ENCODE peak calls at places on chromosomes 7 and 10, in five cellular contexts. H, V, I, C and Y are unnamed samples.

GRCh38 chr7:152050547-152050971 is 25.1 kb downstream of the GALNT11 start:
- DNase-seq in V (no peak), H (peak), I (no peak), C (no peak), Y (peak)

GRCh38 chr10:43336641-43337318 is 34.7 kb upstream of the FXYD4 start:
- DNase-seq in H (peak), V (no peak), C (no peak), I (no peak), Y (no peak)

GRCh38 chr7:151453326-151453791 is 13.4 kb upstream of the CRYGN start:
- DNase-seq in I (peak), C (peak), H (no peak), V (no peak), Y (no peak)

GRCh38 chr10:108544500-108545120 is 1378.7 kb downstream of the XPNPEP1 start:
- DNase-seq in V (no peak), C (peak), H (peak), I (peak), Y (peak)

GRCh38 chr7:142925413-142925812 is 8.1 kb downstream of the TRPV5 start:
- DNase-seq in H (no peak), V (no peak), I (no peak), C (no peak), Y (no peak)

GRCh38 chr7:56097700-56098099 is 4.9 kb upstream of the PHKG1 start:
- DNase-seq in I (no peak), H (no peak), V (no peak), C (no peak), Y (peak)

GRCh38 chr10:97059006-97059871 is 126.5 kb downstream of the SLIT1 start:
- DNase-seq in V (no peak), C (no peak), I (peak), H (no peak), Y (no peak)

GRCh38 chr10:118873738-118874105 is 119.0 kb upstream of the CACUL1 start:
- DNase-seq in I (no peak), C (no peak), V (no peak), H (peak), Y (no peak)

GRCh38 chr10:112307631-112308502 is 24.7 kb downstream of the TECTB start:
- DNase-seq in C (no peak), I (peak), V (no peak), H (peak), Y (peak)

GRCh38 chr10:35184527-35185171 is 58.0 kb downstream of the CREM start:
- DNase-seq in C (no peak), I (no peak), H (no peak), V (no peak), Y (no peak)

GRCh38 chr7:150322114-150322832 is 882 bp upstream of the LRRC61 start:
- DNase-seq in C (no peak), V (no peak), I (no peak), H (no peak), Y (no peak)

GRCh38 chr7:485188-486081 is 34.2 kb downstream of the PDGFA start:
- DNase-seq in I (peak), H (peak), C (no peak), V (no peak), Y (no peak)

GRCh38 chr7:6242561-6242960 is 29.9 kb downstream of the CYTH3 start:
- DNase-seq in V (no peak), I (no peak), H (peak), C (no peak), Y (no peak)

GRCh38 chr7:140672382-140673062 is at the start of gene ADCK2:
- DNase-seq in V (peak), I (peak), C (peak), H (peak), Y (no peak)

GRCh38 chr7:104938741-104939390 is 75.1 kb upstream of the KMT2E start:
- DNase-seq in H (no peak), V (no peak), C (no peak), I (no peak), Y (no peak)

GRCh38 chr10:1190791-1191490 is 134.8 kb downstream of the WDR37 start:
- DNase-seq in C (no peak), V (no peak), H (no peak), I (peak), Y (no peak)

GRCh38 chr7:132739271-132739955 is 163.1 kb upstream of the PLXNA4 start:
- DNase-seq in H (peak), C (peak), V (peak), I (no peak), Y (peak)

GRCh38 chr7:15011289-15011688 is 108.7 kb upstream of the DGKB start:
- DNase-seq in V (no peak), C (no peak), I (no peak), H (no peak), Y (no peak)

GRCh38 chr7:92768501-92769360 is 67.6 kb downstream of the CDK6 start:
- DNase-seq in I (no peak), C (no peak), V (no peak), H (peak), Y (no peak)

GRCh38 chr7:69374036-69374420 is 224.2 kb upstream of the AUTS2 start:
- DNase-seq in I (no peak), H (no peak), C (no peak), V (no peak), Y (no peak)

GRCh38 chr10:123518765-123519164 is 147.4 kb upstream of the GPR26 start:
- DNase-seq in I (no peak), V (no peak), C (no peak), H (no peak), Y (no peak)

GRCh38 chr7:16357921-16358320 is 63.4 kb downstream of the CRPPA start:
- DNase-seq in V (no peak), I (peak), C (no peak), H (no peak), Y (no peak)

GRCh38 chr7:70920886-70921285 is 211.1 kb upstream of the GALNT17 start:
- DNase-seq in H (no peak), V (no peak), I (no peak), C (no peak), Y (no peak)

GRCh38 chr7:10237306-10237705 is 736.4 kb upstream of the PHF14 start:
- DNase-seq in I (no peak), C (no peak), H (peak), V (peak), Y (peak)

GRCh38 chr10:8159628-8160165 is 105.2 kb downstream of the GATA3 start:
- DNase-seq in C (no peak), I (no peak), V (no peak), H (peak), Y (peak)

GRCh38 chr10:111034598-111035310 is 42.1 kb upstream of the ADRA2A start:
- DNase-seq in I (no peak), H (no peak), V (no peak), C (no peak), Y (peak)

GRCh38 chr7:47574473-47575328 is 7.2 kb downstream of the TNS3 start:
- DNase-seq in I (no peak), C (no peak), H (peak), V (no peak), Y (no peak)

GRCh38 chr10:73413108-73413527 is 740 bp downstream of the ANXA7 start:
- DNase-seq in H (peak), I (no peak), C (no peak), V (peak), Y (peak)

GRCh38 chr10:65030263-65030662 is 1509.1 kb downstream of the REEP3 start:
- DNase-seq in C (no peak), H (no peak), V (no peak), I (no peak), Y (no peak)

GRCh38 chr10:86306628-86307278 is 59.8 kb downstream of the GRID1 start:
- DNase-seq in H (peak), C (no peak), I (peak), V (no peak), Y (no peak)

GRCh38 chr10:97726636-97727178 is 10.2 kb upstream of the ZFYVE27 start:
- DNase-seq in H (peak), I (no peak), V (no peak), C (no peak), Y (peak)

GRCh38 chr7:496528-497295 is 22.9 kb downstream of the PDGFA start:
- DNase-seq in H (peak), C (no peak), I (peak), V (no peak), Y (no peak)

GRCh38 chr10:70893227-70894006 is 5.1 kb upstream of the PCBD1 start:
- DNase-seq in V (no peak), I (no peak), C (no peak), H (no peak), Y (no peak)

GRCh38 chr10:3689871-3690510 is 95.0 kb downstream of the KLF6 start:
- DNase-seq in C (no peak), H (peak), V (no peak), I (no peak), Y (peak)

GRCh38 chr10:69215405-69216176 is 4.5 kb upstream of the HKDC1 start:
- DNase-seq in H (no peak), V (no peak), I (no peak), C (no peak), Y (no peak)

GRCh38 chr7:41579961-41580935 is 122.6 kb downstream of the INHBA start:
- DNase-seq in C (no peak), H (peak), V (no peak), I (no peak), Y (peak)

GRCh38 chr7:24923172-24923865 is 56.7 kb downstream of the OSBPL3 start:
- DNase-seq in I (peak), H (no peak), V (no peak), C (no peak), Y (no peak)

GRCh38 chr7:47915066-47915976 is 32.9 kb downstream of the PKD1L1 start:
- DNase-seq in V (no peak), H (no peak), C (no peak), I (no peak), Y (no peak)

GRCh38 chr10:61941202-61941651 is 39.7 kb downstream of the ARID5B start:
- DNase-seq in H (no peak), I (no peak), V (no peak), C (no peak), Y (no peak)

GRCh38 chr7:92178928-92179373 is at the start of gene LRRD1:
- DNase-seq in V (peak), I (peak), C (peak), H (peak), Y (peak)

GRCh38 chr10:13302821-13303555 is 3.1 kb upstream of the PHYH start:
- DNase-seq in C (no peak), H (no peak), I (no peak), V (no peak), Y (no peak)
- H3K4me3 ChIP-seq in C (peak), H (no peak), I (peak), V (peak), Y (peak)

GRCh38 chr10:100826983-100827818 is 81.8 kb downstream of the PAX2 start:
- DNase-seq in I (no peak), C (no peak), H (peak), V (no peak), Y (no peak)
- TF ChIP-seq CTCF in I (peak), C (no peak), H (peak), V (peak), Y (peak)

GRCh38 chr10:88886557-88886956 is 6.5 kb downstream of the STAMBPL1 start:
- DNase-seq in H (no peak), I (no peak), V (no peak), C (no peak), Y (no peak)

GRCh38 chr10:88890681-88891371 is 10.8 kb downstream of the STAMBPL1 start:
- DNase-seq in I (no peak), V (no peak), H (no peak), C (no peak), Y (no peak)

GRCh38 chr10:88893611-88894010 is 13.6 kb downstream of the STAMBPL1 start:
- DNase-seq in C (no peak), V (no peak), I (no peak), H (no peak), Y (no peak)

GRCh38 chr10:88892223-88892967 is 12.3 kb downstream of the STAMBPL1 start:
- DNase-seq in V (no peak), C (no peak), I (no peak), H (no peak), Y (peak)

DNA sequence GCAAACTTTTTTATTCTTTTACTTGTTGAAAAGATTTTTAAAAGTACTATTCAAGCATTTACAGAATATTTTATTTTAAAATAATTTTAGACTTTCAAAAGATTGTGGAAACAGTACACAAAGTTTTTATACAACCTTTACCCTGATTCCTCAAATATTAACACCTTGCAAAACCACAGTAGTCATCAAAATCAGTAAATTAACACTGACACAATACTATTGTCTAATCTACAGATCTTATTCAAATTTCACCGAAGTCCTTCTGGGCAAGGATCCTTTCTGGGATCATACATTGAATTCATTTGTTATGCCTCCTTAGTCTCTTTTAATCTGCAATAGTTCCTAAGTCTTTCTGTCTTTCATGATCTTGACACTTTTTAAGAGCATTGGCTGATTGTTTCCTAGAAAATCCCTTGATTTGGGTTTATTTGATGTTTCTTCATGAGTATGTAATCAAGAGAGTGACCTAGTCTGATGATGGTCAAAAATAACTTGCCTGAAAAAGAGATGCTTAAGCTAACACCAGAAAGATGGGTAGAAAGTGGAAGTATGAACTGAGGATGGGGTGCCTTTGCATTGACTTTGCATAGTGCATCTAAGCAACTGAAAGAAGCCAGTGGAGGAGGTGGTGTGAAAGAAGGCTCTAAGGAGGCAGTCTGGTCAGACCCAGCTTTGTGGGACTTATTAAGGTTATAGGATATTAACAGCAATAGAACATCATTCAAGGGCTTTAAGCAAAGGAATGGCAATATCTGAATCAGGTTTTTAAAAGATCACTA is 9.7 kb downstream of the STAMBPL1 start:
- DNase-seq in H (no peak), I (no peak), V (no peak), C (no peak), Y (no peak)
- H3K4me3 ChIP-seq in H (no peak), I (no peak), V (no peak), C (no peak), Y (no peak)

GRCh38 chr10:13414855-13415254 is 66.8 kb upstream of the SEPHS1 start:
- DNase-seq in I (no peak), C (no peak), V (no peak), H (peak), Y (peak)
- TF ChIP-seq CTCF in I (peak), C (no peak), V (no peak), H (peak), Y (peak)

GRCh38 chr10:117168135-117168674 is 29.1 kb upstream of the KCNK18 start:
- DNase-seq in V (peak), I (peak), C (peak), H (peak), Y (no peak)
- H3K4me3 ChIP-seq in V (peak), I (no peak), C (no peak), H (no peak), Y (no peak)

DNA sequence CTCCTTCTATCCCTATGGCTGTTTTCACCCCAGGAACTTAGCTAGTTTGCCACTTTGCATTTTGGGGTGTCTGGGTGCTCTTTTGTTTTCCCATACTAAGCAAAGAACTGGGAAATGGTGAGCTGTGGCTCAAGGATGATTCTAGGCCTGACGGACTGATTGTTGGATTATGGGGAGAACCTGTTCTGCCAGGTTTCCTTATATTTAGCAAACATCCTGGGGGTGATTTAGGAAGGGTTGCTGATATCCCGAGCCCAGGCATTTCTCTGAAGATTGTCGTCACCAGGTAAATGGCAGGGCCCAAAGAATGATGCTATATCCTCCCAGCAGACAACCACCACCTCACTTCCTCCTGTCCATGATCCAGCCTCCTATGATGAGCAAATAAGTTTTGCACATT is 72.1 kb upstream of the GRB10 start:
- DNase-seq in C (no peak), H (peak), I (no peak), V (no peak), Y (no peak)
- TF ChIP-seq CTCF in C (no peak), H (no peak), I (no peak), V (no peak), Y (no peak)

DNA sequence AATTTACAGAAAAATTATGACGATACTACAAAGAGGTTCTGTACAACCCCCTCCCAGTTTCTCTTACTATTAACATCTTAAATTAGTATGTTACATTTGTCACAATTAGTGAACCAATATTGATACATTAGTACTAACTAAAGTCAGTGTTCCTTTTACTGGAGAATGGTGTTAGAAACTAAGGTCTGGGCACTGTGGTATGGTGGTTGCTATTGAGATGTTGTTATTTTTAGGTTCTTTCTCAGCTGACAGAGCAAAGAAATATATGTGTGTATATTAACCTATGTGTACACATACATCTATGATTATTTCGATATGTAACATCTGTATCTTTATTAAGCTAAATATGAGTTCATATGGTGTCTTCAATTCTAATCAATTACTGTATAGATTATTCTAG is 11.7 kb upstream of the CFTR start:
- DNase-seq in I (no peak), H (no peak), C (no peak), V (no peak), Y (no peak)
- H3K4me3 ChIP-seq in I (no peak), H (no peak), C (no peak), V (no peak), Y (no peak)

GRCh38 chr10:133393401-133394063 is 425 bp upstream of the MTG1 start:
- DNase-seq in C (peak), H (no peak), I (peak), V (no peak), Y (no peak)

GRCh38 chr10:133394801-133395221 is 854 bp downstream of the MTG1 start:
- DNase-seq in H (no peak), I (peak), C (peak), V (no peak), Y (no peak)

GRCh38 chr10:133396035-133396624 is 2.2 kb downstream of the MTG1 start:
- DNase-seq in V (no peak), C (peak), H (no peak), I (peak), Y (no peak)

GRCh38 chr10:133391761-133392518 is 2.0 kb upstream of the MTG1 start:
- DNase-seq in I (peak), V (no peak), H (no peak), C (peak), Y (no peak)

GRCh38 chr10:133394064-133394663 is at the start of gene MTG1:
- DNase-seq in H (peak), I (peak), V (peak), C (peak), Y (peak)
- TF ChIP-seq CTCF in H (no peak), I (peak), V (peak), C (peak), Y (no peak)

GRCh38 chr10:75399461-75400162 is 2.0 kb downstream of the ZNF503 start:
- DNase-seq in H (peak), V (peak), C (peak), I (peak), Y (peak)

GRCh38 chr10:75401569-75402485 is at the start of gene ZNF503:
- DNase-seq in H (peak), V (peak), C (peak), I (peak), Y (peak)

GRCh38 chr10:75398630-75399460 is 2.7 kb downstream of the ZNF503 start:
- DNase-seq in H (peak), V (peak), I (peak), C (peak), Y (peak)

GRCh38 chr10:75400769-75401568 is 595 bp downstream of the ZNF503 start:
- DNase-seq in V (peak), C (peak), H (peak), I (peak), Y (peak)

GRCh38 chr10:75400163-75400768 is 1.3 kb downstream of the ZNF503 start:
- DNase-seq in C (peak), H (no peak), I (no peak), V (no peak), Y (no peak)
- H3K4me3 ChIP-seq in C (peak), H (peak), I (peak), V (peak), Y (peak)

DNA sequence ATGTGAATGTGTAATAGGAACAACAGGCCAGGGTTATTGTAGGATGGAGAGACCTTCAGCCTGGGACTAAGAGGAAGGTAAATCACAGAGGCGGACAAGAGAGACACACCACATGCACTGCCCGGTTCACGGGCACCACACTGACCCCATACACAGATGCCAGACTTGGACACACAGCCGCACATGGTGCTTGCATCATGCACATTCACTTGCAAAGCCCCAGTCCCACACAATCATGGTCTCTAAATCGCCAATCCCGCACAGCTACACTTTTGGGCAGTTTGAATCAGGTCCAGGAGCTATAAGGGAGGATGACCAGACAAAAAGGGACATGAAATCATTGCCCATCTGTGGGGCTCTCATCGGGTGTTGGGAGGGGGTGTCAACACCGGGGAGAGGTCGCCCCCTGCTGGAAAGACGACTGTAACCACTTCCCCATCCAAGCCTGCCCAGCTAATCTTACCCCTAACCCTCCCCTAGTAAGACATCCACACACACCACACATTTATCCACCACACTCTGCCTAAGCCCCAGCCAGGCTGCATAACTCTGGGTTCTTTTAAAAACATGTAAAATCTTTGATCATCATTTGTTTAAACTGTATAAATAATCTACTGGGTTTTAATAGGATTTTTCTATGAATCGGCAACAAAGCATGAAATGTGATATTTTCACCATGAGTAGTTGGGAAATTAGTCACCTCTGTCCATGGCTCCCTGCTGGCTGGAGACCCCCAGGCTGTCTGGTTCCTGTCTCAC is 40.5 kb upstream of the SLF2 start:
- DNase-seq in H (peak), I (no peak), V (no peak), C (no peak), Y (peak)
- TF ChIP-seq CTCF in H (peak), I (peak), V (peak), C (no peak), Y (peak)